ENCODE peak calls at places on chromosomes 5 and 9, in four cellular contexts. One of them, this sample, is unnamed. For H3K4me1, the result is how much of the 10 kb centered on the place peaks cover.

GRCh38 chr9:5633243-5633642 is 4.3 kb downstream of the RIC1 start:
- DNase-seq in psoas muscle: no peak
- DNase-seq in ascending aorta: no peak
- DNase-seq in astrocyte: peak
- DNase-seq in this sample: no peak

GRCh38 chr9:89892053-89892419 is 287.2 kb downstream of the GADD45G start:
- DNase-seq in ascending aorta: no peak
- DNase-seq in astrocyte: no peak
- DNase-seq in psoas muscle: no peak
- DNase-seq in this sample: no peak

GRCh38 chr5:14908195-14908594 is 36.6 kb upstream of the ANKH start:
- DNase-seq in astrocyte: peak
- DNase-seq in psoas muscle: no peak
- DNase-seq in ascending aorta: no peak
- DNase-seq in this sample: no peak

GRCh38 chr5:112820246-112820645 is 40.8 kb upstream of the SRP19 start:
- DNase-seq in astrocyte: no peak
- DNase-seq in ascending aorta: no peak
- DNase-seq in psoas muscle: no peak
- DNase-seq in this sample: no peak

GRCh38 chr9:134837529-134837928 is 43.1 kb upstream of the FCN2 start:
- DNase-seq in astrocyte: peak
- DNase-seq in ascending aorta: no peak
- DNase-seq in psoas muscle: peak
- DNase-seq in this sample: no peak

GRCh38 chr9:109182940-109183798 is 16.1 kb upstream of the FRRS1L start:
- DNase-seq in psoas muscle: no peak
- DNase-seq in astrocyte: peak
- DNase-seq in ascending aorta: no peak
- DNase-seq in this sample: no peak

GRCh38 chr9:10649076-10649475 is 36.3 kb upstream of the PTPRD start:
- DNase-seq in psoas muscle: no peak
- DNase-seq in astrocyte: no peak
- DNase-seq in ascending aorta: no peak
- DNase-seq in this sample: no peak

GRCh38 chr5:6066026-6066425 is 312.3 kb downstream of the MED10 start:
- DNase-seq in astrocyte: no peak
- DNase-seq in ascending aorta: no peak
- DNase-seq in psoas muscle: no peak
- DNase-seq in this sample: no peak

GRCh38 chr9:32524558-32525461 is 1.2 kb downstream of the RIGI start:
- DNase-seq in psoas muscle: no peak
- DNase-seq in astrocyte: peak
- DNase-seq in ascending aorta: no peak
- DNase-seq in this sample: no peak

GRCh38 chr5:157273131-157273556 is 7.2 kb downstream of the CYFIP2 start:
- DNase-seq in astrocyte: no peak
- DNase-seq in psoas muscle: no peak
- DNase-seq in ascending aorta: no peak
- DNase-seq in this sample: no peak

GRCh38 chr5:140806834-140807775 is at the start of gene PCDHA4:
- DNase-seq in astrocyte: no peak
- DNase-seq in psoas muscle: no peak
- DNase-seq in ascending aorta: no peak
- DNase-seq in this sample: no peak

GRCh38 chr5:7396169-7397004 is 449 bp downstream of the ADCY2 start:
- DNase-seq in psoas muscle: no peak
- DNase-seq in astrocyte: peak
- DNase-seq in ascending aorta: no peak
- DNase-seq in this sample: no peak

GRCh38 chr9:137453643-137454081 is 5.5 kb downstream of the NSMF start:
- DNase-seq in ascending aorta: peak
- DNase-seq in psoas muscle: peak
- DNase-seq in astrocyte: no peak
- DNase-seq in this sample: peak

GRCh38 chr5:34543687-34544086 is 112.4 kb upstream of the RAI14 start:
- DNase-seq in psoas muscle: no peak
- DNase-seq in astrocyte: no peak
- DNase-seq in ascending aorta: no peak
- DNase-seq in this sample: no peak

GRCh38 chr9:33443504-33444154 is 3.8 kb downstream of the AQP3 start:
- DNase-seq in ascending aorta: no peak
- DNase-seq in psoas muscle: no peak
- DNase-seq in astrocyte: no peak
- DNase-seq in this sample: no peak

GRCh38 chr9:124834586-124834985 is 18.7 kb upstream of the WDR38 start:
- DNase-seq in psoas muscle: no peak
- DNase-seq in astrocyte: peak
- DNase-seq in ascending aorta: no peak
- DNase-seq in this sample: no peak

GRCh38 chr5:33408816-33409215 is 31.9 kb upstream of the TARS1 start:
- DNase-seq in ascending aorta: no peak
- DNase-seq in astrocyte: no peak
- DNase-seq in psoas muscle: no peak
- DNase-seq in this sample: no peak

GRCh38 chr5:133707629-133708028 is 95.3 kb upstream of the FSTL4 start:
- DNase-seq in astrocyte: no peak
- DNase-seq in ascending aorta: no peak
- DNase-seq in psoas muscle: no peak
- DNase-seq in this sample: no peak

DNA sequence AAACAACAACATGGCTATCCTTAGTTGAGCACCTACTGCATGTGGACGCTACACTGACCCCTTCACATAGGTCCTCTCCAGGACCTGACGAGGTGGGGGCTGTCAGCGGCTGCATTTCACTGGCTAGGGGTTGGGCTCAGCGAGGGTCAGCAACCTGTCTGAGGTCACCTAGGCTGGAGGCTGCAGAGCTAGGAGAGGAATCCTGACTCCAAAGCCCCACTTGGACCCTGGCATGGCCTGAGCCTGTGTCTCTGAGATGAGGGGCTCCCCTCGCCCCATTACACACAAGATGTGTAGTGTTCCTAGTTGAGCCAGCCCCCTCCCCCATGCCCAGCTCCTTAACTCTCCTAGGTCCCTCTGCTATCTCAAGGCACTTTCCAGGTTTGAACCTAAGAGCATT is 15.6 kb downstream of the CXXC5 start:
- DNase-seq in psoas muscle: no peak
- DNase-seq in ascending aorta: no peak
- DNase-seq in astrocyte: no peak
- DNase-seq in this sample: no peak
- H3K4me1 ChIP-seq in psoas muscle: half or more
- H3K4me1 ChIP-seq in ascending aorta: half or more
- H3K4me1 ChIP-seq in astrocyte: half or more
- H3K4me1 ChIP-seq in this sample: under half

GRCh38 chr9:97987490-97987889 is 4.3 kb downstream of the ANP32B start:
- DNase-seq in astrocyte: no peak
- DNase-seq in psoas muscle: no peak
- DNase-seq in ascending aorta: no peak
- DNase-seq in this sample: no peak

GRCh38 chr9:97991818-97992217 is 8.7 kb downstream of the ANP32B start:
- DNase-seq in psoas muscle: no peak
- DNase-seq in ascending aorta: no peak
- DNase-seq in astrocyte: no peak
- DNase-seq in this sample: no peak

GRCh38 chr9:97993000-97993399 is 9.9 kb downstream of the ANP32B start:
- DNase-seq in psoas muscle: no peak
- DNase-seq in ascending aorta: no peak
- DNase-seq in astrocyte: no peak
- DNase-seq in this sample: no peak

GRCh38 chr9:97992219-97992618 is 9.1 kb downstream of the ANP32B start:
- DNase-seq in astrocyte: no peak
- DNase-seq in psoas muscle: no peak
- DNase-seq in ascending aorta: no peak
- DNase-seq in this sample: no peak

DNA sequence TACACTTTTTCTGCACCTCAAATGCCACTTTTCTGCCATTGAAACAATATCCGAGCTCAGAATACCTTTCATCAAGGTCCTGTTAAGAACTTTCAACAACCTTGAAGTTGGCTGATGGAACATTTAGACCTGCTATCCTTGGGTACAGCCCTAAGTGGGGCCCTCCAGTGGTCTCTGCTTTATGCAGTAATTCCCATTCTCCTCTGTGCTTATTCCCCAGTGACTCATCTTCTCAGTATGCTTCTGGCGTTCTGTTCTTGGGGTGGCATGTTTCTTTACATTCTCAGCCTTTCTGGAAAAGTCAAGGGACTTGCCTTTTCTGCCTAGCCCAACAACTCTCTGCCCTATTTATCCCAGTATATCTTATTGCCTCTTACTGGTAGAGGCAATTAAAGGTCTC is 7.1 kb downstream of the ANP32B start:
- DNase-seq in astrocyte: peak
- DNase-seq in psoas muscle: no peak
- DNase-seq in ascending aorta: no peak
- DNase-seq in this sample: no peak
- H3K4me1 ChIP-seq in astrocyte: under half
- H3K4me1 ChIP-seq in psoas muscle: half or more
- H3K4me1 ChIP-seq in ascending aorta: under half
- H3K4me1 ChIP-seq in this sample: under half

DNA sequence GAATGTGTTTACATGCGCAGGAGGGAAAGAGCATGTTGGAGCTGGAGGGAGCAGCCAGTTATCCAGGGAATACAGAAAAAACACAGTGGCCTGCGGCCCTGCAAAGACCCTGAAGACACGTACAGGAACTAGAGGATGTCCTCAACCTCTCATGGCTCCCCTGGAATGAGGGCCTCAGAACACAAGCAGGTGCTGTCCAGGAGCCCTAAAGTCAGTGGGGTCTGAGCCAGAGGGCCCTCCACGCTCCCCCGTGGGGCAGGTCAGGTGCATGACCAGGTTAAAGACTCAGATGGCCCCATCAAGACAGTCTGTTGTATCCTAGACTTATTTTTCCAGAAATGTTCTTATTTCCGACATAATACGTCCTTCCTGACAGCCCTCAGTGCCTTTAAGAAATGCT is 106.9 kb downstream of the ROR2 start:
- DNase-seq in psoas muscle: no peak
- DNase-seq in astrocyte: no peak
- DNase-seq in ascending aorta: no peak
- DNase-seq in this sample: no peak
- H3K4me1 ChIP-seq in psoas muscle: under half
- H3K4me1 ChIP-seq in astrocyte: under half
- H3K4me1 ChIP-seq in ascending aorta: under half
- H3K4me1 ChIP-seq in this sample: under half

DNA sequence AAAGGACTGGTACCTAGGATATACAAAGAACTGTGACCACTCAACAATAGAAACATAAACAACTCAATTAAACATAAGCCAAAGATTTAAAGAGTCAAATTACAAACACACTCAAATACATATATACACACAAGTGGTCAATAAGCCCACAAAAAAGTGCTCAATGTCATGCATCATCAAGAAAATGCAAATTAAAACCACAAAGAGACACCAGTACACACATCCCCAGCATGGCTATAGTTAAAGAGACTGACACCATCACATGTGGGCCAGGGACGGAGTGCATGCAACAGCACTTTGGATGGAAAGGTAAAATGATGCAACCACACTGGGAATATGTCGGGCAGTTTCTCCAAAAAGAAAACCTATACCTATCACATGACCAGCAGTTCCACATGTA is 89.7 kb downstream of the CAAP1 start:
- DNase-seq in ascending aorta: no peak
- DNase-seq in astrocyte: no peak
- DNase-seq in psoas muscle: no peak
- DNase-seq in this sample: no peak
- H3K4me1 ChIP-seq in ascending aorta: under half
- H3K4me1 ChIP-seq in astrocyte: under half
- H3K4me1 ChIP-seq in psoas muscle: under half
- H3K4me1 ChIP-seq in this sample: under half

GRCh38 chr5:132434813-132435286 is 55.7 kb downstream of the IRF1 start:
- DNase-seq in astrocyte: no peak
- DNase-seq in psoas muscle: no peak
- DNase-seq in ascending aorta: no peak
- DNase-seq in this sample: no peak

GRCh38 chr5:132430736-132431135 is 59.8 kb downstream of the IRF1 start:
- DNase-seq in ascending aorta: no peak
- DNase-seq in astrocyte: no peak
- DNase-seq in psoas muscle: no peak
- DNase-seq in this sample: peak

GRCh38 chr5:132434391-132434790 is 56.2 kb downstream of the IRF1 start:
- DNase-seq in astrocyte: no peak
- DNase-seq in psoas muscle: no peak
- DNase-seq in ascending aorta: no peak
- DNase-seq in this sample: no peak

GRCh38 chr5:132431682-132432081 is 58.9 kb downstream of the IRF1 start:
- DNase-seq in psoas muscle: no peak
- DNase-seq in astrocyte: no peak
- DNase-seq in ascending aorta: no peak
- DNase-seq in this sample: no peak

GRCh38 chr5:132433141-132433540 is 57.4 kb downstream of the IRF1 start:
- DNase-seq in ascending aorta: no peak
- DNase-seq in psoas muscle: no peak
- DNase-seq in astrocyte: no peak
- DNase-seq in this sample: no peak
- H3K4me1 ChIP-seq in ascending aorta: under half
- H3K4me1 ChIP-seq in psoas muscle: half or more
- H3K4me1 ChIP-seq in astrocyte: under half
- H3K4me1 ChIP-seq in this sample: half or more

DNA sequence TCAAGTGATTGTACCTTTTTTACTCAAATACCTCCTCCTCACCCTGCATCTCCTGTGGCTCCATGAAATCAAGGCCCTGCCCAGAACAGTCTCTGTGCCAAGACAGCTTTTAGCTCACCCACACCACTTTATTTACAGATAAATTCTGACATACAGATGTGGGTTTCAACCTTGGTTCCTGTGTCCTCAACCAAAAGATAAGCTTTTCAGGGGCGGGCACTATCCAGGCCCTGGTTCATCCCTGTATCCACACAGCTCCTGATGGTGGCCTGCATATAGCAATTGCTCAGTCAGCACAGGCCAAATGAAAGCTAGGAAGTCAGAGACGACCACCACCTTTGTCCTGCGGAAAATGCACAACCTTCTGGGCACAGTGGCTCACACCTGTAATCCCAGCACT is 8.3 kb downstream of the SHB start:
- DNase-seq in ascending aorta: no peak
- DNase-seq in psoas muscle: no peak
- DNase-seq in astrocyte: no peak
- DNase-seq in this sample: no peak
- H3K4me1 ChIP-seq in ascending aorta: under half
- H3K4me1 ChIP-seq in psoas muscle: half or more
- H3K4me1 ChIP-seq in astrocyte: half or more
- H3K4me1 ChIP-seq in this sample: half or more

GRCh38 chr9:81595887-81596558 is 93.3 kb downstream of the TLE1 start:
- DNase-seq in ascending aorta: no peak
- DNase-seq in psoas muscle: no peak
- DNase-seq in astrocyte: no peak
- DNase-seq in this sample: no peak
- H3K4me1 ChIP-seq in ascending aorta: under half
- H3K4me1 ChIP-seq in psoas muscle: under half
- H3K4me1 ChIP-seq in astrocyte: under half
- H3K4me1 ChIP-seq in this sample: under half

DNA sequence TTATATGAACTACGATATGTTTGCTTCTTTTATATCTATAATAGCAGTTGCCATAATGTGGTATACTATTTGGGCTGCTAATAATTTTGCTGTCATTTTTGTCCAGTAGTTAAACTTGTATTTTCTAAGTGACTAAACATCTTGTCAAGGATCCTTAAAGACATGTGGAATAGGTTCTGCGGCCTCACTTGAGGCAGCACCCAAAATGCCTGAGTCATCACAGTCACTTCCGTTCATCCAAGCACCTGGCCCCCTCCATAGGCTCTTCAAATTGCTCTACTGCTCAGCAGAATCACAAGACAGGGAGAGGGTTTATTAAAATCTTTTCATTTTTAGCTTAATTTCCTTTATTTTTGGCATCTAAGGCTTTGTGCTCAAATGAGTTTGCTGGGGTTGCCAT is 259.1 kb downstream of the AOPEP start:
- DNase-seq in ascending aorta: no peak
- DNase-seq in astrocyte: no peak
- DNase-seq in psoas muscle: no peak
- DNase-seq in this sample: no peak
- H3K4me1 ChIP-seq in ascending aorta: under half
- H3K4me1 ChIP-seq in astrocyte: under half
- H3K4me1 ChIP-seq in psoas muscle: under half
- H3K4me1 ChIP-seq in this sample: under half